ENCODE peak calls at places on chromosomes 16 and 17, in nine cellular contexts. Z is brain microvascular endothelial cell; W is LHCN-M2; G is midbrain; B is astrocyte of the spinal cord; O is NCI-H1092; X is left kidney; C is central memory CD4-positive, alpha-beta T cell; N is CD4-positive, alpha-beta T cell. R is an unnamed sample.

GRCh38 chr17:75346906-75347305 is 57.7 kb upstream of the SLC25A19 start:
- DNase-seq in G (no peak), Z (peak), B (peak), N (no peak), W (peak), X (peak), O (no peak), C (no peak), R (no peak)

GRCh38 chr17:72502111-72502939 is 381.5 kb downstream of the SOX9 start:
- DNase-seq in W (peak), Z (peak), O (no peak), G (peak), X (peak), C (no peak), B (peak), N (no peak), R (no peak)

GRCh38 chr17:55609737-55610201 is 98.5 kb upstream of the SMIM36 start:
- DNase-seq in G (no peak), C (no peak), W (peak), B (peak), O (no peak), N (no peak), Z (peak), X (peak), R (no peak)

GRCh38 chr17:36928450-36929125 is 8.7 kb upstream of the LHX1 start:
- DNase-seq in X (peak), O (no peak), N (no peak), B (no peak), C (no peak), Z (no peak), W (no peak), G (no peak), R (no peak)

GRCh38 chr16:89269805-89270665 is 52.5 kb downstream of the ZNF778 start:
- DNase-seq in B (no peak), W (no peak), N (no peak), G (no peak), Z (no peak), O (no peak), X (no peak), C (no peak), R (no peak)

GRCh38 chr16:30142672-30143346 is 19.8 kb upstream of the MAPK3 start:
- DNase-seq in N (no peak), C (peak), X (no peak), W (no peak), G (no peak), O (no peak), Z (no peak), B (no peak), R (no peak)

GRCh38 chr17:77323413-77324171 is 182.8 kb downstream of the SEC14L1 start:
- DNase-seq in N (no peak), O (no peak), B (peak), X (no peak), G (no peak), W (no peak), C (peak), Z (no peak), R (no peak)

GRCh38 chr16:87954826-87955225 is 3.6 kb downstream of the BANP start:
- DNase-seq in O (no peak), B (no peak), X (no peak), N (no peak), W (no peak), C (no peak), G (no peak), Z (no peak), R (no peak)